ENCODE peak calls at places on chromosomes 11 and 22, in seven cellular contexts. One of them, this sample, is unnamed.

GRCh38 chr22:29636751-29637150 is 33.3 kb downstream of the NF2 start:
- DNase-seq in K562: no peak
- DNase-seq in endothelial cell of umbilical vein: no peak
- DNase-seq in transverse colon: no peak
- DNase-seq in sigmoid colon: no peak
- DNase-seq in spleen: no peak
- DNase-seq in H1: no peak
- DNase-seq in this sample: no peak

GRCh38 chr11:79963886-79964660 is 523.2 kb upstream of the TENM4 start:
- DNase-seq in sigmoid colon: no peak
- DNase-seq in H1: no peak
- DNase-seq in spleen: no peak
- DNase-seq in transverse colon: no peak
- DNase-seq in K562: no peak
- DNase-seq in endothelial cell of umbilical vein: no peak
- DNase-seq in this sample: no peak

GRCh38 chr11:102487214-102487613 is 34.6 kb upstream of the TMEM123 start:
- DNase-seq in spleen: no peak
- DNase-seq in K562: no peak
- DNase-seq in transverse colon: no peak
- DNase-seq in endothelial cell of umbilical vein: no peak
- DNase-seq in sigmoid colon: no peak
- DNase-seq in H1: no peak
- DNase-seq in this sample: no peak

GRCh38 chr11:123351375-123351774 is 78.7 kb upstream of the GRAMD1B start:
- DNase-seq in K562: no peak
- DNase-seq in sigmoid colon: no peak
- DNase-seq in transverse colon: no peak
- DNase-seq in H1: peak
- DNase-seq in spleen: no peak
- DNase-seq in endothelial cell of umbilical vein: no peak
- DNase-seq in this sample: no peak

GRCh38 chr11:106426696-106427095 is 349.2 kb downstream of the AASDHPPT start:
- DNase-seq in K562: no peak
- DNase-seq in endothelial cell of umbilical vein: no peak
- DNase-seq in H1: no peak
- DNase-seq in spleen: no peak
- DNase-seq in sigmoid colon: no peak
- DNase-seq in transverse colon: no peak
- DNase-seq in this sample: no peak

GRCh38 chr22:35872451-35872850 is 154.8 kb downstream of the APOL5 start:
- DNase-seq in sigmoid colon: peak
- DNase-seq in H1: no peak
- DNase-seq in K562: no peak
- DNase-seq in endothelial cell of umbilical vein: no peak
- DNase-seq in transverse colon: no peak
- DNase-seq in spleen: no peak
- DNase-seq in this sample: no peak

GRCh38 chr11:77230878-77231605 is 70.4 kb downstream of the GDPD4 start:
- DNase-seq in K562: no peak
- DNase-seq in sigmoid colon: no peak
- DNase-seq in endothelial cell of umbilical vein: no peak
- DNase-seq in transverse colon: no peak
- DNase-seq in H1: no peak
- DNase-seq in spleen: no peak
- DNase-seq in this sample: no peak

GRCh38 chr11:34536056-34536455 is 22.5 kb upstream of the ELF5 start:
- DNase-seq in K562: no peak
- DNase-seq in H1: no peak
- DNase-seq in spleen: no peak
- DNase-seq in sigmoid colon: no peak
- DNase-seq in endothelial cell of umbilical vein: no peak
- DNase-seq in transverse colon: no peak
- DNase-seq in this sample: no peak

GRCh38 chr11:23789938-23790371 is 706.9 kb upstream of the LUZP2 start:
- DNase-seq in spleen: no peak
- DNase-seq in sigmoid colon: no peak
- DNase-seq in endothelial cell of umbilical vein: no peak
- DNase-seq in K562: no peak
- DNase-seq in H1: no peak
- DNase-seq in transverse colon: peak
- DNase-seq in this sample: no peak

GRCh38 chr11:89163686-89164085 is 14.0 kb upstream of the TYR start:
- DNase-seq in spleen: no peak
- DNase-seq in H1: no peak
- DNase-seq in sigmoid colon: no peak
- DNase-seq in endothelial cell of umbilical vein: peak
- DNase-seq in transverse colon: no peak
- DNase-seq in K562: no peak
- DNase-seq in this sample: no peak

GRCh38 chr22:31247726-31248125 is 35.6 kb downstream of the LIMK2 start:
- DNase-seq in endothelial cell of umbilical vein: no peak
- DNase-seq in K562: no peak
- DNase-seq in sigmoid colon: no peak
- DNase-seq in H1: no peak
- DNase-seq in spleen: no peak
- DNase-seq in transverse colon: no peak
- DNase-seq in this sample: no peak

GRCh38 chr11:19551454-19551853 is 161.2 kb upstream of the NAV2 start:
- DNase-seq in sigmoid colon: no peak
- DNase-seq in endothelial cell of umbilical vein: no peak
- DNase-seq in H1: no peak
- DNase-seq in K562: no peak
- DNase-seq in spleen: no peak
- DNase-seq in transverse colon: no peak
- DNase-seq in this sample: no peak

GRCh38 chr11:2519879-2520735 is 75.3 kb downstream of the KCNQ1 start:
- DNase-seq in transverse colon: peak
- DNase-seq in sigmoid colon: peak
- DNase-seq in K562: no peak
- DNase-seq in H1: no peak
- DNase-seq in endothelial cell of umbilical vein: no peak
- DNase-seq in spleen: peak
- DNase-seq in this sample: peak

GRCh38 chr11:69120096-69120875 is 35.4 kb upstream of the SMIM38 start:
- DNase-seq in spleen: peak
- DNase-seq in H1: no peak
- DNase-seq in K562: no peak
- DNase-seq in sigmoid colon: no peak
- DNase-seq in transverse colon: no peak
- DNase-seq in endothelial cell of umbilical vein: no peak
- DNase-seq in this sample: no peak

GRCh38 chr11:68950268-68950667 is 30.5 kb downstream of the MRGPRD start:
- DNase-seq in sigmoid colon: no peak
- DNase-seq in transverse colon: no peak
- DNase-seq in endothelial cell of umbilical vein: peak
- DNase-seq in spleen: no peak
- DNase-seq in K562: peak
- DNase-seq in H1: no peak
- DNase-seq in this sample: no peak

GRCh38 chr22:36977401-36977861 is 41.8 kb downstream of the TST start:
- DNase-seq in K562: peak
- DNase-seq in endothelial cell of umbilical vein: peak
- DNase-seq in H1: peak
- DNase-seq in sigmoid colon: peak
- DNase-seq in transverse colon: peak
- DNase-seq in spleen: peak
- DNase-seq in this sample: no peak

GRCh38 chr11:128764617-128765095 is 70.8 kb downstream of the FLI1 start:
- DNase-seq in K562: no peak
- DNase-seq in spleen: no peak
- DNase-seq in transverse colon: peak
- DNase-seq in H1: no peak
- DNase-seq in sigmoid colon: no peak
- DNase-seq in endothelial cell of umbilical vein: no peak
- DNase-seq in this sample: no peak

GRCh38 chr22:23219787-23220484 is 39.6 kb downstream of the BCR start:
- DNase-seq in K562: no peak
- DNase-seq in endothelial cell of umbilical vein: peak
- DNase-seq in transverse colon: peak
- DNase-seq in sigmoid colon: no peak
- DNase-seq in H1: no peak
- DNase-seq in spleen: peak
- DNase-seq in this sample: no peak

GRCh38 chr11:69542314-69543168 is 61.1 kb downstream of the LINC01488 start:
- DNase-seq in spleen: peak
- DNase-seq in sigmoid colon: peak
- DNase-seq in H1: no peak
- DNase-seq in transverse colon: no peak
- DNase-seq in endothelial cell of umbilical vein: no peak
- DNase-seq in K562: no peak
- DNase-seq in this sample: no peak

GRCh38 chr11:102576350-102576749 is 45.8 kb upstream of the MMP7 start:
- DNase-seq in transverse colon: no peak
- DNase-seq in spleen: no peak
- DNase-seq in sigmoid colon: no peak
- DNase-seq in endothelial cell of umbilical vein: no peak
- DNase-seq in K562: no peak
- DNase-seq in H1: no peak
- DNase-seq in this sample: no peak

DNA sequence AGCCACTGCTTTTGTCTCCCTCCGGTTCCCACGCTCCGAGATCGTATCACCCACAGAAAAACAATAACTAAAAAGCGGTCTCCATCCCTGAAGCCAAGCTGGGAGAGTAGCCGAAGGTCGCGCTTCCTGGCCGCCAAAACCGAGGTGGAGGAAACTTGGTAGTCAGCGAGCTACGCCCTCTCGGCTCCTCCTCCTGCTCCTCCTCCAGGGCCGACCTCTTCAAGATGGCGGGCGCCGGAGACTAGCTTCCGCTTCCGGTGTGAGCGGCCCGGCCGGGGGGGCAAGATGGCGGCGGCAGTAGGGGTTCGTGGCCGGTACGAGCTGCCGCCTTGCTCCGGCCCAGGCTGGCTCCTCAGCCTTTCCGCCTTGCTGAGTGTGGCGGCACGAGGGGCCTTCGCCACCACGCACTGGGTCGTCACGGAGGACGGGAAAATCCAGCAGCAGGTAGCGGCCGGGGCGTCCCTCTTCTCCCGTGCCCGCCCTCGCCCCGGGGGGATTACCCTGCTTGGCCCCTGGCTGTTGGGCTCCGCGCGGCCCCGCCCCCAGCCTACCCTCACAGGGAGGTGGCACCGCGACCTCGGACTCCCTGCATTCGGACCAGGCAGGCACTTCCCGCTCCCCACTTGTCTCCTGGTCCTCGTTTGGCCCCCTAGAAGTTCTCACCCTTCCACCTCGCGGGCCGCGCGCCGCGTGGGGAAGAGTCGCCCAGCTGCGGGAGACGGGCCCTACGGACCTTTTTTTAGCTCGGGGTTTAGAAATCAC is at the start of gene TTC17:
- DNase-seq in K562: peak
- DNase-seq in transverse colon: peak
- DNase-seq in endothelial cell of umbilical vein: peak
- DNase-seq in sigmoid colon: peak
- DNase-seq in spleen: peak
- DNase-seq in H1: peak
- DNase-seq in this sample: peak
- TF ChIP-seq POLR2AphosphoS5 in K562: peak
- TF ChIP-seq POLR2AphosphoS5 in transverse colon: peak
- TF ChIP-seq POLR2AphosphoS5 in endothelial cell of umbilical vein: peak
- TF ChIP-seq POLR2AphosphoS5 in sigmoid colon: peak
- TF ChIP-seq POLR2AphosphoS5 in spleen: peak
- TF ChIP-seq POLR2AphosphoS5 in H1: peak
- TF ChIP-seq POLR2AphosphoS5 in this sample: peak

GRCh38 chr22:24474221-24474620 is 20.9 kb upstream of the UPB1 start:
- DNase-seq in endothelial cell of umbilical vein: peak
- DNase-seq in sigmoid colon: no peak
- DNase-seq in transverse colon: no peak
- DNase-seq in H1: no peak
- DNase-seq in spleen: no peak
- DNase-seq in K562: no peak
- DNase-seq in this sample: no peak

GRCh38 chr22:24471570-24471969 is 23.6 kb upstream of the UPB1 start:
- DNase-seq in spleen: no peak
- DNase-seq in sigmoid colon: peak
- DNase-seq in K562: no peak
- DNase-seq in transverse colon: no peak
- DNase-seq in H1: peak
- DNase-seq in endothelial cell of umbilical vein: peak
- DNase-seq in this sample: no peak

GRCh38 chr22:24473278-24473677 is 21.9 kb upstream of the UPB1 start:
- DNase-seq in endothelial cell of umbilical vein: no peak
- DNase-seq in H1: no peak
- DNase-seq in spleen: no peak
- DNase-seq in sigmoid colon: no peak
- DNase-seq in K562: no peak
- DNase-seq in transverse colon: no peak
- DNase-seq in this sample: no peak

GRCh38 chr22:24474649-24475048 is 20.5 kb upstream of the UPB1 start:
- DNase-seq in sigmoid colon: no peak
- DNase-seq in H1: no peak
- DNase-seq in transverse colon: no peak
- DNase-seq in K562: no peak
- DNase-seq in endothelial cell of umbilical vein: no peak
- DNase-seq in spleen: no peak
- DNase-seq in this sample: no peak
- TF ChIP-seq POLR2AphosphoS5 in sigmoid colon: no peak
- TF ChIP-seq POLR2AphosphoS5 in H1: no peak
- TF ChIP-seq POLR2AphosphoS5 in transverse colon: no peak
- TF ChIP-seq POLR2AphosphoS5 in K562: no peak
- TF ChIP-seq POLR2AphosphoS5 in endothelial cell of umbilical vein: no peak
- TF ChIP-seq POLR2AphosphoS5 in spleen: no peak
- TF ChIP-seq POLR2AphosphoS5 in this sample: no peak

GRCh38 chr11:17558025-17558780 is 11.1 kb downstream of the OTOG start:
- DNase-seq in sigmoid colon: peak
- DNase-seq in K562: no peak
- DNase-seq in endothelial cell of umbilical vein: no peak
- DNase-seq in transverse colon: no peak
- DNase-seq in H1: no peak
- DNase-seq in spleen: no peak
- DNase-seq in this sample: no peak

GRCh38 chr11:17559341-17560087 is 12.5 kb downstream of the OTOG start:
- DNase-seq in sigmoid colon: peak
- DNase-seq in transverse colon: no peak
- DNase-seq in endothelial cell of umbilical vein: no peak
- DNase-seq in H1: no peak
- DNase-seq in K562: no peak
- DNase-seq in spleen: no peak
- DNase-seq in this sample: no peak

GRCh38 chr11:17556999-17557398 is 9.9 kb downstream of the OTOG start:
- DNase-seq in H1: no peak
- DNase-seq in endothelial cell of umbilical vein: no peak
- DNase-seq in spleen: peak
- DNase-seq in sigmoid colon: no peak
- DNase-seq in K562: no peak
- DNase-seq in transverse colon: no peak
- DNase-seq in this sample: peak

GRCh38 chr11:17560281-17561110 is 13.4 kb downstream of the OTOG start:
- DNase-seq in K562: no peak
- DNase-seq in spleen: no peak
- DNase-seq in sigmoid colon: peak
- DNase-seq in endothelial cell of umbilical vein: no peak
- DNase-seq in H1: no peak
- DNase-seq in transverse colon: no peak
- DNase-seq in this sample: no peak

GRCh38 chr11:17558916-17559315 is 11.9 kb downstream of the OTOG start:
- DNase-seq in K562: no peak
- DNase-seq in sigmoid colon: peak
- DNase-seq in spleen: no peak
- DNase-seq in transverse colon: no peak
- DNase-seq in H1: no peak
- DNase-seq in endothelial cell of umbilical vein: no peak
- DNase-seq in this sample: peak
- TF ChIP-seq POLR2AphosphoS5 in K562: no peak
- TF ChIP-seq POLR2AphosphoS5 in sigmoid colon: no peak
- TF ChIP-seq POLR2AphosphoS5 in spleen: no peak
- TF ChIP-seq POLR2AphosphoS5 in transverse colon: no peak
- TF ChIP-seq POLR2AphosphoS5 in H1: no peak
- TF ChIP-seq POLR2AphosphoS5 in endothelial cell of umbilical vein: no peak
- TF ChIP-seq POLR2AphosphoS5 in this sample: no peak

GRCh38 chr11:65487467-65488272 is 11.2 kb upstream of the MALAT1 start:
- DNase-seq in endothelial cell of umbilical vein: peak
- DNase-seq in spleen: peak
- DNase-seq in H1: peak
- DNase-seq in sigmoid colon: peak
- DNase-seq in K562: peak
- DNase-seq in transverse colon: peak
- DNase-seq in this sample: peak
- TF ChIP-seq POLR2AphosphoS5 in endothelial cell of umbilical vein: peak
- TF ChIP-seq POLR2AphosphoS5 in spleen: no peak
- TF ChIP-seq POLR2AphosphoS5 in H1: no peak
- TF ChIP-seq POLR2AphosphoS5 in sigmoid colon: peak
- TF ChIP-seq POLR2AphosphoS5 in K562: no peak
- TF ChIP-seq POLR2AphosphoS5 in transverse colon: peak
- TF ChIP-seq POLR2AphosphoS5 in this sample: peak